ENCODE peak calls at places on chromosome 14, in ten cellular contexts. N is WERI-Rb-1, O is astrocyte of the spinal cord, M is pancreas, L is hepatocyte, X is foreskin fibroblast, K is GM12865, B is fibroblast of lung, T is GM23338, H is uterus. V is an unnamed sample.

GRCh38 chr14:55301722-55302121 is 30.5 kb downstream of the FBXO34 start:
- DNase-seq in X (peak), K (peak), N (no peak), B (peak), L (peak), T (no peak), H (no peak), O (peak), M (no peak), V (no peak)

GRCh38 chr14:25622752-25623151 is 572.8 kb upstream of the STXBP6 start:
- DNase-seq in K (no peak), N (no peak), B (no peak), M (no peak), X (no peak), H (no peak), T (no peak), L (no peak), O (no peak), V (no peak)

GRCh38 chr14:101843665-101844064 is 82.2 kb downstream of the PPP2R5C start:
- DNase-seq in M (no peak), K (peak), L (no peak), H (no peak), N (no peak), B (peak), T (peak), O (no peak), X (peak), V (no peak)

GRCh38 chr14:96741151-96741977 is 55.8 kb upstream of the VRK1 start:
- DNase-seq in H (peak), O (peak), K (peak), B (peak), M (peak), T (peak), N (peak), L (peak), X (peak), V (peak)

GRCh38 chr14:87217023-87217422 is 776.0 kb downstream of the GALC start:
- DNase-seq in O (no peak), N (no peak), M (no peak), B (no peak), T (no peak), L (peak), X (no peak), K (no peak), H (no peak), V (no peak)

GRCh38 chr14:61101803-61102548 is 120.9 kb downstream of the SLC38A6 start:
- DNase-seq in H (no peak), N (no peak), K (peak), L (no peak), O (peak), X (peak), T (peak), M (no peak), B (peak), V (no peak)

GRCh38 chr14:81219821-81220487 is 805 bp downstream of the GTF2A1 start:
- DNase-seq in H (peak), B (no peak), O (no peak), K (peak), X (peak), N (peak), L (peak), T (peak), M (peak), V (no peak)

GRCh38 chr14:55075628-55076027 is 24.2 kb downstream of the MAPK1IP1L start:
- DNase-seq in O (peak), H (no peak), T (no peak), N (no peak), K (peak), M (no peak), X (peak), L (no peak), B (peak), V (no peak)

GRCh38 chr14:94058674-94059138 is 22.3 kb downstream of the DDX24 start:
- DNase-seq in L (peak), N (no peak), K (no peak), X (no peak), T (no peak), M (no peak), B (no peak), O (no peak), H (no peak), V (peak)

GRCh38 chr14:95935228-95935822 is 58.7 kb downstream of the TUNAR start:
- DNase-seq in M (no peak), O (peak), T (peak), K (peak), B (peak), L (peak), N (no peak), H (no peak), X (peak), V (no peak)

GRCh38 chr14:75200451-75200850 is 24.0 kb upstream of the TMED10 start:
- DNase-seq in T (no peak), O (no peak), B (no peak), N (no peak), H (no peak), X (no peak), K (no peak), M (no peak), L (peak), V (no peak)

GRCh38 chr14:74945261-74945851 is 10.0 kb downstream of the PGF start:
- DNase-seq in K (peak), H (no peak), X (peak), M (no peak), T (peak), O (no peak), L (peak), N (peak), B (peak), V (no peak)

GRCh38 chr14:69999246-69999645 is 120.0 kb downstream of the SMOC1 start:
- DNase-seq in K (no peak), M (peak), B (peak), X (no peak), H (no peak), O (peak), L (peak), N (no peak), T (no peak), V (no peak)

GRCh38 chr14:23284654-23285529 is 1.0 kb downstream of the HOMEZ start:
- DNase-seq in K (peak), N (no peak), X (peak), L (peak), T (no peak), O (no peak), B (no peak), H (no peak), M (no peak), V (no peak)

GRCh38 chr14:58535084-58535483 is 102.7 kb upstream of the DACT1 start:
- DNase-seq in K (no peak), M (no peak), N (no peak), B (no peak), O (peak), H (no peak), T (no peak), L (no peak), X (no peak), V (no peak)

GRCh38 chr14:92969470-92970232 is 46.7 kb downstream of the CHGA start:
- DNase-seq in L (no peak), H (no peak), B (no peak), O (no peak), M (no peak), T (no peak), K (no peak), X (no peak), N (no peak), V (no peak)

GRCh38 chr14:59055439-59056045 is 132.9 kb upstream of the DAAM1 start:
- DNase-seq in N (no peak), X (peak), H (no peak), T (peak), M (no peak), K (peak), B (peak), L (peak), O (peak), V (no peak)

GRCh38 chr14:57391609-57392195 is 1.3 kb downstream of the NAA30 start:
- DNase-seq in X (peak), T (no peak), K (no peak), M (no peak), H (no peak), B (peak), L (peak), N (no peak), O (peak), V (no peak)

GRCh38 chr14:88013750-88014349 is 8.9 kb downstream of the GPR65 start:
- DNase-seq in M (peak), X (peak), N (peak), L (peak), O (peak), B (peak), T (peak), H (peak), K (peak), V (no peak)

GRCh38 chr14:32507029-32507984 is 178.2 kb downstream of the AKAP6 start:
- DNase-seq in M (no peak), T (no peak), B (peak), H (no peak), K (no peak), O (peak), N (no peak), L (no peak), X (peak), V (no peak)

GRCh38 chr14:90541076-90541634 is 144.3 kb downstream of the CALM1 start:
- DNase-seq in L (no peak), M (peak), H (no peak), O (no peak), T (no peak), K (no peak), X (no peak), B (no peak), N (no peak), V (no peak)

GRCh38 chr14:51129130-51129529 is 34.2 kb upstream of the TRIM9 start:
- DNase-seq in H (no peak), X (no peak), L (no peak), K (peak), M (no peak), N (no peak), B (no peak), T (peak), O (no peak), V (no peak)
- TF ChIP-seq CTCF in H (no peak), X (no peak), L (no peak), K (peak), M (no peak), N (no peak), B (no peak), T (peak), O (no peak), V (no peak)

DNA sequence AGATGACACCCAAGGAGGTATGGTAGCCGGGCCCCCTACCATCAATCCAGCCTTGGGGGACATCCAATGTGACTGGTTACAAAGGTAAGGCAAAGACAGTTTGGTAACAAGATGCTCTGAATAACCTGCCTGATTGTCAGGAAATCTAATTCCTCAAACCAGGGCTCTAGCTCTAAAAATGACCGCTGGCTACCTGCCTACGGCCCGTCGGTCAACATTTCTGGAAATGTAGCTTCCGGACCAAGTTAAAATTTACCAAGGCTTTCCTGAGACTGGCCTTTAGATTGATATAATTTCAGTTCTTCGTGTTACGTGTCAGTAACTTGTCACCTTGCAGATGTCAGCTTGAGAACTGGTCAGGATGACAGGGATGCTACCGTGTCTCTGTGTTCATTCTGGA is 34.2 kb upstream of the FOXN3 start:
- DNase-seq in N (no peak), B (no peak), H (no peak), X (no peak), K (no peak), O (no peak), T (no peak), M (no peak), L (no peak), V (no peak)
- TF ChIP-seq CTCF in N (no peak), B (no peak), H (no peak), X (no peak), K (no peak), O (no peak), T (no peak), M (no peak), L (no peak), V (no peak)

GRCh38 chr14:77125275-77126073 is 16.1 kb downstream of the ZDHHC22 start:
- DNase-seq in L (no peak), X (no peak), T (peak), M (no peak), K (no peak), O (no peak), N (no peak), H (no peak), B (no peak), V (no peak)
- TF ChIP-seq CTCF in L (no peak), X (no peak), T (no peak), M (no peak), K (no peak), O (no peak), N (no peak), H (no peak), B (peak), V (peak)

DNA sequence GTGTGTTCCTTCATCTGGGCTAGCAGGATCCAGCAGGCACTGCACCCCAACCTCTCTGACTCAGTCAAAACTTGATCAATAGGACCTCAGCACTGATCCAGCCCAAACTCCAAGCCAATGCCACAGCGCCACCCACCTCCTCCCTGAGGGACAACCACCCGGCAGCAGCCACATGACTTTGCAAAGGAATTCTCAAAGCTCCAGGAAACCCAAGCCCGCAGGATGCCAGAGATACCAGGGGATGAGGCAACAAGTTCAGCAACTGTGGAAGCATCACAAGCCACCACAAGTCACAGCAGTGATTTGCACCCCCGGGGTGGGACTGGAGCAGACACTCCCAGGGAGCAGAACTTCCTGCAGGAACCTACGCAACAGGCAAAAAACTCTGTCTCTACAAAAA is 37.3 kb downstream of the ACTN1 start:
- DNase-seq in N (peak), O (peak), B (peak), M (no peak), K (no peak), T (peak), X (peak), H (no peak), L (peak), V (peak)
- TF ChIP-seq CTCF in N (peak), O (peak), B (peak), M (no peak), K (peak), T (peak), X (peak), H (peak), L (peak), V (peak)

DNA sequence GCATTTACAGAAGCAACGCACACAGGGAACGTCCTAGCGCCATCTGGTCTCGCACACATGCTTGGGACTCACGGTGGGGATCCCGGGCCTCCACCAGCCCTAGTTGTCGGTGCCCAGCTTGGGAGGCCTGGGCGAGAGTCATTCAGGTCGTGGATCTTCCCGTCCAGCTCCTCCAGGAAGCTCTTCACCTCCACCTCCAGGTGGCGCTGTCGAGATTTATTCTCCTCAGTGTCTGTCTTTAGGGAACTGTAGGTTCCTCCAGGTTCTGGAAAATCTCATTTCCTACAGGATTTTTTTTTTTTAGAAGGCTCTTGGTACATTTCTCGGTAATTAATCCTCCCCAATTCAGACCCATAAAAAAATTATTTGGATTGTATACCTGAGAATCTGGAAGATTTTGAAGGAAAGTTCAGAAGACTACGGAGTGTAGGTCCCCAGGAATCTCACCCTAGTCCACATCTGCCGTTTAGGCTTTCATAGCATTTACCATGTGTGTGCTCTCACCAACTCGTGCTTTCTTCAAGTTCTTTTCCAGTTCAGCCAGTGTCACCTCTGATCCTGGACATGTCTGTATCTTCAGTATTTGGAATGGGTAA is 910.0 kb downstream of the TMEM121 start:
- DNase-seq in M (peak), O (no peak), H (no peak), B (no peak), N (peak), T (peak), K (peak), X (no peak), L (no peak), V (no peak)
- TF ChIP-seq CTCF in M (peak), O (peak), H (peak), B (no peak), N (peak), T (no peak), K (peak), X (no peak), L (no peak), V (no peak)

GRCh38 chr14:89042021-89042420 is 217.6 kb downstream of the TTC8 start:
- DNase-seq in M (no peak), K (no peak), L (no peak), N (no peak), B (no peak), O (no peak), T (no peak), X (no peak), H (no peak), V (no peak)
- TF ChIP-seq CTCF in M (no peak), K (no peak), L (no peak), N (no peak), B (no peak), O (no peak), T (no peak), X (no peak), H (no peak), V (no peak)

V was measured in osteocyte.